ENCODE peak calls at places on chromosomes 3 and 15, in six cellular contexts. J is KBM-7, I is NCI-H2081, E is EL, X is renal cortical epithelial cell, Z is NCI-H69. R is an unnamed sample.

GRCh38 chr3:37290551-37290950 is 116.2 kb upstream of the LRRFIP2 start:
- DNase-seq in I (no peak), E (peak; percentile 71), X (no peak), J (no peak), Z (no peak), R (peak; percentile 85)

GRCh38 chr3:126693921-126694320 is 10.1 kb upstream of the CHCHD6 start:
- DNase-seq in E (no peak), Z (no peak), X (no peak), J (no peak), I (no peak), R (no peak)

GRCh38 chr3:185508330-185508729 is 9.5 kb upstream of the TMEM41A start:
- DNase-seq in X (no peak), I (no peak), E (no peak), J (no peak), Z (no peak), R (no peak)

GRCh38 chr3:184643442-184643841 is 68.4 kb downstream of the MAGEF1 start:
- DNase-seq in I (no peak), X (no peak), E (no peak), J (no peak), Z (no peak), R (peak; percentile 39)

GRCh38 chr3:168620854-168621253 is 525.1 kb upstream of the GOLIM4 start:
- DNase-seq in Z (peak; percentile 82), E (peak; percentile 18), J (peak; percentile 49), X (peak; percentile 37), I (peak; percentile 67), R (no peak)

GRCh38 chr3:143090486-143090885 is 29.1 kb upstream of the CHST2 start:
- DNase-seq in X (no peak), I (no peak), J (no peak), E (no peak), Z (peak; percentile 59), R (no peak)

GRCh38 chr15:25730918-25731317 is 132.2 kb downstream of the ATP10A start:
- DNase-seq in I (no peak), J (no peak), X (no peak), Z (no peak), E (no peak), R (peak; percentile 63)

GRCh38 chr15:66795851-66796250 is 93.8 kb downstream of the SMAD6 start:
- DNase-seq in E (no peak), I (no peak), J (no peak), Z (peak; percentile 84), X (no peak), R (no peak)

GRCh38 chr15:99157456-99157855 is 52.6 kb downstream of the SYNM start:
- DNase-seq in Z (no peak), X (no peak), J (no peak), E (no peak), I (no peak), R (no peak)

GRCh38 chr15:51030649-51031316 is 63.9 kb downstream of the TNFAIP8L3 start:
- DNase-seq in J (no peak), E (peak; percentile 83), I (no peak), X (peak; percentile 61), Z (no peak), R (peak; percentile 71)

GRCh38 chr3:195181781-195182469 is 89.0 kb downstream of the XXYLT1 start:
- DNase-seq in J (no peak), Z (no peak), I (no peak), X (no peak), E (peak; percentile 48), R (no peak)

GRCh38 chr3:181793006-181793405 is 81.3 kb downstream of the SOX2 start:
- DNase-seq in I (no peak), E (no peak), X (no peak), J (no peak), Z (no peak), R (no peak)

GRCh38 chr3:136672457-136672856 is 79.7 kb downstream of the STAG1 start:
- DNase-seq in Z (no peak), I (no peak), X (no peak), E (no peak), J (no peak), R (peak; percentile 15)

GRCh38 chr3:56800373-56801150 is 1.2 kb downstream of the ARHGEF3 start:
- DNase-seq in I (no peak), E (no peak), X (peak; percentile 73), Z (no peak), J (no peak), R (no peak)

GRCh38 chr3:32026583-32026982 is 45.0 kb downstream of the ZNF860 start:
- DNase-seq in E (no peak), Z (no peak), I (no peak), J (no peak), X (no peak), R (no peak)

GRCh38 chr3:142586803-142587406 is 8.4 kb upstream of the ATR start:
- DNase-seq in Z (peak; percentile 74), E (peak; percentile 89), J (peak; percentile 76), X (peak; percentile 85), I (peak; percentile 81), R (no peak)

GRCh38 chr15:55823191-55823670 is 80.3 kb upstream of the PRTG start:
- DNase-seq in E (peak; percentile 66), I (no peak), X (peak; percentile 95), Z (peak; percentile 94), J (peak; percentile 15), R (no peak)

GRCh38 chr15:42819781-42820180 is 82.9 kb upstream of the CDAN1 start:
- DNase-seq in X (no peak), E (no peak), Z (no peak), J (no peak), I (no peak), R (no peak)

GRCh38 chr3:23653647-23654525 is 151.9 kb upstream of the UBE2E1 start:
- DNase-seq in I (no peak), Z (no peak), X (no peak), E (no peak), J (no peak), R (no peak)

GRCh38 chr3:104939196-104939595 is 427.5 kb upstream of the ALCAM start:
- DNase-seq in J (no peak), X (no peak), Z (no peak), E (no peak), I (no peak), R (peak; percentile 29)

GRCh38 chr3:16789344-16790100 is 95.2 kb upstream of the PLCL2 start:
- DNase-seq in Z (no peak), I (no peak), X (no peak), E (no peak), J (no peak), R (no peak)

GRCh38 chr15:51846463-51847230 is 17.2 kb downstream of the TMOD3 start:
- DNase-seq in E (peak; percentile 74), I (no peak), X (peak; percentile 62), Z (peak; percentile 46), J (peak; percentile 70), R (no peak)

GRCh38 chr3:23071306-23071705 is 131.8 kb upstream of the UBE2E2 start:
- DNase-seq in X (no peak), I (no peak), E (no peak), J (peak; percentile 5), Z (peak; percentile 1), R (no peak)

GRCh38 chr3:174462908-174463307 is 396.2 kb upstream of the NAALADL2 start:
- DNase-seq in E (no peak), I (no peak), X (no peak), J (no peak), Z (peak; percentile 62), R (peak; percentile 37)

GRCh38 chr3:52723935-52724334 is 18.0 kb downstream of the SPCS1 start:
- DNase-seq in E (no peak), J (no peak), X (no peak), Z (no peak), I (no peak), R (no peak)

GRCh38 chr3:99765042-99765942 is 52.4 kb upstream of the CMSS1 start:
- DNase-seq in I (no peak), Z (no peak), X (no peak), J (no peak), E (peak; percentile 65), R (no peak)

GRCh38 chr3:55959681-55960080 is 472.6 kb upstream of the WNT5A start:
- DNase-seq in Z (no peak), E (no peak), J (no peak), X (no peak), I (no peak), R (no peak)

GRCh38 chr15:29115093-29115991 is 154.3 kb downstream of the NSMCE3 start:
- DNase-seq in J (no peak), X (no peak), Z (no peak), I (no peak), E (no peak), R (no peak)

GRCh38 chr3:137738710-137739109 is 25.4 kb upstream of the SOX14 start:
- DNase-seq in J (no peak), E (no peak), X (no peak), I (no peak), Z (no peak), R (no peak)

GRCh38 chr3:195817578-195818135 is 5.9 kb upstream of the MUC4 start:
- DNase-seq in E (no peak), I (no peak), Z (no peak), J (no peak), X (no peak), R (peak; percentile 30)

GRCh38 chr3:17233398-17233800 is 348.6 kb downstream of the PLCL2 start:
- DNase-seq in X (peak; percentile 59), I (peak; percentile 70), J (peak; percentile 68), E (peak; percentile 57), Z (peak; percentile 78), R (peak; percentile 56)

GRCh38 chr3:72496055-72496690 is 352.1 kb downstream of the SHQ1 start:
- DNase-seq in I (no peak), X (no peak), E (no peak), J (no peak), Z (peak; percentile 46), R (no peak)

GRCh38 chr15:57680021-57680420 is 26.5 kb upstream of the POLR2M start:
- DNase-seq in E (peak; percentile 75), X (peak; percentile 77), Z (no peak), J (no peak), I (no peak), R (peak; percentile 82)

R was measured in osteoblast.